ENCODE peak calls at places on chromosome 21, in seven cellular contexts. Z is uterus, C is body of pancreas, X is ovary, A is adrenal gland, S is spleen, D is heart left ventricle. U is an unnamed sample.

GRCh38 chr21:15037894-15038293 is 26.9 kb downstream of the NRIP1 start:
- DNase-seq in Z (no peak), C (no peak), X (no peak), A (no peak), S (no peak), D (no peak), U (no peak)

GRCh38 chr21:45747802-45748445 is 104.4 kb downstream of the PCBP3 start:
- DNase-seq in Z (no peak), C (no peak), X (no peak), A (peak; percentile 67), S (no peak), D (no peak), U (peak; percentile 27)

GRCh38 chr21:35932232-35932911 is 128.0 kb downstream of the SETD4 start:
- DNase-seq in Z (peak; percentile 88), C (peak; percentile 78), X (no peak), A (peak; percentile 79), S (peak; percentile 79), D (peak; percentile 83), U (peak; percentile 69)

GRCh38 chr21:45869121-45870007 is 112.2 kb upstream of the COL6A1 start:
- DNase-seq in Z (no peak), C (no peak), X (no peak), A (peak; percentile 9), S (peak; percentile 67), D (no peak), U (no peak)

GRCh38 chr21:36209626-36210171 is 53.1 kb downstream of the DOP1B start:
- DNase-seq in Z (peak; percentile 35), C (peak; percentile 82), X (no peak), A (peak; percentile 51), S (no peak), D (no peak), U (no peak)

GRCh38 chr21:38956006-38956405 is 150.3 kb downstream of the ETS2 start:
- DNase-seq in Z (no peak), C (no peak), X (no peak), A (no peak), S (no peak), D (no peak), U (no peak)

GRCh38 chr21:26977741-26978140 is 10.9 kb upstream of the ADAMTS5 start:
- DNase-seq in Z (no peak), C (no peak), X (no peak), A (no peak), S (no peak), D (no peak), U (no peak)

GRCh38 chr21:39350094-39351006 is 1.5 kb upstream of the HMGN1 start:
- DNase-seq in Z (no peak), C (no peak), X (no peak), A (no peak), S (no peak), D (no peak), U (no peak)

GRCh38 chr21:40681164-40681859 is 165.6 kb downstream of the DSCAM start:
- DNase-seq in Z (no peak), C (peak; percentile 3), X (no peak), A (no peak), S (no peak), D (peak; percentile 51), U (no peak)

GRCh38 chr21:45138199-45139002 is 64.0 kb downstream of the ADARB1 start:
- DNase-seq in Z (peak; percentile 72), C (peak; percentile 65), X (no peak), A (peak; percentile 62), S (peak; percentile 90), D (peak; percentile 80), U (peak; percentile 26)

GRCh38 chr21:46003575-46004007 is 22.0 kb downstream of the COL6A1 start:
- DNase-seq in Z (peak; percentile 26), C (no peak), X (peak; percentile 44), A (no peak), S (peak; percentile 73), D (peak; percentile 30), U (no peak)

GRCh38 chr21:45093064-45093532 is 18.7 kb downstream of the ADARB1 start:
- DNase-seq in Z (no peak), C (peak; percentile 54), X (no peak), A (peak; percentile 71), S (peak; percentile 79), D (peak; percentile 75), U (peak; percentile 67)

GRCh38 chr21:45531393-45532215 is 10.6 kb downstream of the SLC19A1 start:
- DNase-seq in Z (no peak), C (no peak), X (peak; percentile 26), A (peak; percentile 10), S (peak; percentile 79), D (peak; percentile 19), U (no peak)

GRCh38 chr21:41877901-41878830 is 978 bp downstream of the PRDM15 start:
- DNase-seq in Z (peak; percentile 37), C (peak; percentile 56), X (peak; percentile 59), A (peak; percentile 61), S (peak; percentile 89), D (no peak), U (peak; percentile 24)

GRCh38 chr21:37670883-37671282 is 245.4 kb downstream of the KCNJ6 start:
- DNase-seq in Z (no peak), C (no peak), X (no peak), A (no peak), S (no peak), D (no peak), U (no peak)

GRCh38 chr21:30881480-30881879 is at the start of gene KRTAP11-1:
- DNase-seq in Z (no peak), C (no peak), X (no peak), A (no peak), S (no peak), D (no peak), U (no peak)

GRCh38 chr21:25895565-25896205 is 160.9 kb downstream of the GABPA start:
- DNase-seq in Z (no peak), C (no peak), X (no peak), A (no peak), S (no peak), D (no peak), U (no peak)

DNA sequence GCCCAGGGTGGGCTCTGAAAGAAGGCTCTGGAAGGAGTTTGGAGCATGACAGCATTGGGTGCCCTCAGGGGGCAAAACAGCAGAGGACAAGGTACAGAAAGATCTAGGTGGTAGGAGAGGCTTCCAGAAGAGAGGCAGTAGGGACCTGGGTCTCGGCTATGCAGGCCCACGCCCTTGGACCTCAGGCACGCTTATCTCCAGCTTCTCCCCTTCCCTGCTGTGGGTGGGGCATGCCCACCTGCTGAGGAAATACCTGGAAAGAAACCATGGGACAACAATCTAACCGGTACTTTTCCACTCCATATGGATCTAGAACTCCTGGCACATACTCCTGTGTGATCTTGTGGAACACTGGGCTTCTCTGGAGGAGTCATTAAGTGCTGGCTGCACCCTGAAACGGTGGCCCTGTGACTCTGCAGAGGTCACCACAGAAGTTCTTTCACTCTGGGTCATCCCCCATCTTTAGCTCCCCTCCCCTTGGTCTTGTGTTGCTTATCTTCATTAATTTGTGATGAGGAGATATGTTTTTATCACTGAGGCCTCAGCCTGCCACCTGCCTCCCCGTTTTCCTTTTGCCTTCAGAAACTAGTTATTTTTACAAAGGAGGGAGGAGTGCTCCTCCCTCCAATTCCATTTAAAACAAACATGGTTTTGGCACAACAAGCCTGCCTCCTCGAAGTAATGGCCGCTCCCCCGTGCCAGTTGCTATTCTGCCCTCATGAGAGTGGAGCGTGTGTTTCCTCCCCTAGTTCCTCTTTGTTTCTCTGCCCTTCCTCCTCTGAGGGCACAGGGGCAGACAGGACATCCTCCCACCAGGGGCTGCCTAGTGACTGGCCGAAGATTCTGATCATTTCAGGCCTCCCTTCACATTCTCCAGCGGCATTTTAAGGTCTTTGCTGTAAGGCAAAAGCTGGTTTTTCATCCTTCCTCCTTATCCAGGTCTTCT is 78.0 kb upstream of the ATP5PO start:
- DNase-seq in Z (peak; percentile 24), C (peak; percentile 38), X (no peak), A (peak; percentile 18), S (no peak), D (peak; percentile 42), U (no peak)
- H3K27ac ChIP-seq in Z (peak overlapping the region; percentile 41), C (no peak overlapping the region), X (no peak overlapping the region), A (no peak overlapping the region), S (peak overlapping the region; percentile 22), D (no peak overlapping the region), U (no peak overlapping the region)

DNA sequence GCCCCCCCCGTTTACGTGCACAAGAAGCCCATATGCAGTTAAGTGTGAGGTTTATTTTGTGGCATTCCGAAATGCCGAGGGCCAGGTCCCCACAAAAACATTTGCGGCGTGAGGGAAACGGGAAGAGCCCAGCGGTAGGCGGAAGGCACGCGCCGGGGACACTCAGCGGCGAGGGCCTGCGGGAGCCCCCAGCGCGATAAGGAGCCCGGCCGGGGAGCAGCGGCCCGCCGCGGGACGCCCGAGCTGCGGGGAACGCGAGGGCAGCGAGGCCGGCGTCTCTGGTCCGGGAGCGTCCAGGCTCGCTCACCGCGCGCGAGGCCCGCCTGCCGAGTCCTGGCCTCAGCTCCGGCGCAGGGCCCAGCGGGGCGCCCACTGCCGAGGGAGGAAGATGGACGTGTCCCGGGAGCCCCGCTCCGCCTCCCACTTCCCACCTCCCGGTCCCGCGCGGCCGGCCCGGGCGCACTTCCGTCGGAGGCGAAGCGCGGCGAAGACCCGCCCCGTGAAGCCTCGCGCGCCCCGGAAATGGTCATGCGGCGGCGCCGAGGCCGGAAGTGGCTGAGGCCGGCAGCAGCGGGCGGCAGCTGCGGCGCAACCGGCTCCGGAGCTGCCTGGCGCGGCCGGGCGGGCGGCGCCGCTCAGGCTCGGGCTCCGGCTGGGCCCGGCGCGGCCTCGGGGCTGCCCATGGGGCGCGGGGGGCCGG is at the start of gene TRAPPC10:
- DNase-seq in Z (peak; percentile 75), C (peak; percentile 82), X (peak; percentile 89), A (peak; percentile 72), S (peak; percentile 96), D (peak; percentile 93), U (peak; percentile 67)
- TF ChIP-seq POLR2A in Z (peak; percentile 77), C (peak; percentile 82), X (peak; percentile 91), A (peak; percentile 88), S (no peak), D (peak; percentile 76), U (peak; percentile 98)

GRCh38 chr21:34519694-34520093 is 7.7 kb upstream of the KCNE1 start:
- DNase-seq in Z (no peak), C (no peak), X (no peak), A (no peak), S (no peak), D (no peak), U (no peak)

GRCh38 chr21:34514576-34515135 is 2.6 kb upstream of the KCNE1 start:
- DNase-seq in Z (no peak), C (no peak), X (no peak), A (no peak), S (no peak), D (no peak), U (no peak)

GRCh38 chr21:34517039-34517438 is 5.0 kb upstream of the KCNE1 start:
- DNase-seq in Z (no peak), C (no peak), X (no peak), A (no peak), S (no peak), D (no peak), U (no peak)

GRCh38 chr21:34519013-34519412 is 7.0 kb upstream of the KCNE1 start:
- DNase-seq in Z (no peak), C (no peak), X (no peak), A (no peak), S (no peak), D (no peak), U (no peak)

GRCh38 chr21:34517491-34518245 is 5.7 kb upstream of the KCNE1 start:
- DNase-seq in Z (no peak), C (peak; percentile 43), X (no peak), A (no peak), S (no peak), D (no peak), U (no peak)
- TF ChIP-seq CTCF in Z (no peak), C (peak; percentile 34), X (no peak), A (peak; percentile 25), S (no peak), D (peak; percentile 33), U (peak; percentile 13)

DNA sequence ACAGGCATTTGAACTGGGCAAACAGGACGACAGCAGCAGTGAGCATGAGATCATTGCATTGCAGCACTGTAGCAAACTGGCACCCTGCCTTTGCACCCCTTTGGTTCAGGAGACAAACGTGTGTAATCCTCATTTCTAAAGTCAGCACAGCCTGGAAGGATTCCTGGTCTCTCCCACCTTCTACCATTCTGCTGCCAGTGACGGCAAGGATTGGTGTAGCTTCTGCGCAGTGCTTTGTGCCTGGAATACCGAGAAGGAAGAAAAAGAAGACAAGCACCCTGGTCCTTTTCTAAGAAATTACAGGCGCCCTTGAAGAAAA is 805.3 kb downstream of the USP25 start:
- DNase-seq in Z (peak; percentile 93), C (peak; percentile 85), X (peak; percentile 88), A (peak; percentile 92), S (no peak), D (peak; percentile 91), U (peak; percentile 77)
- H3K27ac ChIP-seq in Z (peak overlapping the region; percentile 88), C (peak overlapping the region; percentile 67), X (peak overlapping the region; percentile 84), A (peak overlapping the region; percentile 65), S (no peak overlapping the region), D (peak overlapping the region; percentile 91), U (peak overlapping the region; percentile 86)